ENCODE peak calls at places on chromosome 14, in seven cellular contexts. Q is H1, M is K562, J is SK-N-SH, R is GM12878, W is Panc1, T is HepG2. G is an unnamed sample.

GRCh38 chr14:71541271-71541670 is 391.0 kb upstream of the RGS6 start:
- DNase-seq in Q (no peak), M (no peak), J (no peak), R (no peak), W (no peak), T (no peak), G (no peak)

GRCh38 chr14:49621114-49621881 is 699 bp downstream of the MGAT2 start:
- DNase-seq in Q (no peak), M (peak), J (peak), R (no peak), W (no peak), T (no peak), G (no peak)

GRCh38 chr14:103151270-103151933 is 28.1 kb downstream of the TNFAIP2 start:
- DNase-seq in Q (no peak), M (no peak), J (peak), R (no peak), W (no peak), T (no peak), G (no peak)

GRCh38 chr14:103538291-103539055 is 9.5 kb downstream of the TRMT61A start:
- DNase-seq in Q (no peak), M (no peak), J (peak), R (no peak), W (no peak), T (no peak), G (no peak)

GRCh38 chr14:51644215-51644969 is 7.3 kb upstream of the FRMD6 start:
- DNase-seq in Q (no peak), M (no peak), J (no peak), R (no peak), W (no peak), T (no peak), G (no peak)

GRCh38 chr14:76948213-76948947 is 80.1 kb downstream of the IRF2BPL start:
- DNase-seq in Q (no peak), M (no peak), J (no peak), R (no peak), W (no peak), T (peak), G (no peak)

GRCh38 chr14:71324767-71325272 is 417.6 kb downstream of the PCNX1 start:
- DNase-seq in Q (no peak), M (peak), J (no peak), R (peak), W (no peak), T (no peak), G (no peak)

GRCh38 chr14:68286667-68287066 is 467.1 kb downstream of the RAD51B start:
- DNase-seq in Q (no peak), M (no peak), J (no peak), R (no peak), W (no peak), T (no peak), G (no peak)

GRCh38 chr14:69129264-69129880 is 23.5 kb downstream of the DCAF5 start:
- DNase-seq in Q (peak), M (peak), J (peak), R (no peak), W (peak), T (peak), G (peak)

GRCh38 chr14:69665596-69665995 is 54.2 kb downstream of the SUSD6 start:
- DNase-seq in Q (no peak), M (no peak), J (no peak), R (no peak), W (no peak), T (no peak), G (no peak)

GRCh38 chr14:101893759-101894158 is 70.6 kb upstream of the DYNC1H1 start:
- DNase-seq in Q (no peak), M (no peak), J (no peak), R (no peak), W (no peak), T (no peak), G (no peak)

GRCh38 chr14:49892301-49892635 is 614 bp upstream of the ARF6 start:
- DNase-seq in Q (no peak), M (peak), J (peak), R (peak), W (no peak), T (peak), G (no peak)

GRCh38 chr14:68589447-68590232 is 203.2 kb downstream of the ZFP36L1 start:
- DNase-seq in Q (no peak), M (no peak), J (peak), R (no peak), W (no peak), T (no peak), G (no peak)

GRCh38 chr14:52700701-52701172 is 5.4 kb upstream of the ERO1A start:
- DNase-seq in Q (no peak), M (no peak), J (no peak), R (no peak), W (no peak), T (peak), G (peak)

GRCh38 chr14:52553002-52553670 is 500 bp downstream of the GPR137C start:
- DNase-seq in Q (peak), M (peak), J (no peak), R (no peak), W (no peak), T (no peak), G (no peak)

GRCh38 chr14:76333664-76334063 is 42.3 kb upstream of the ESRRB start:
- DNase-seq in Q (no peak), M (no peak), J (no peak), R (no peak), W (no peak), T (no peak), G (no peak)

GRCh38 chr14:78310263-78310662 is 140.1 kb downstream of the NRXN3 start:
- DNase-seq in Q (no peak), M (no peak), J (no peak), R (no peak), W (no peak), T (no peak), G (no peak)

DNA sequence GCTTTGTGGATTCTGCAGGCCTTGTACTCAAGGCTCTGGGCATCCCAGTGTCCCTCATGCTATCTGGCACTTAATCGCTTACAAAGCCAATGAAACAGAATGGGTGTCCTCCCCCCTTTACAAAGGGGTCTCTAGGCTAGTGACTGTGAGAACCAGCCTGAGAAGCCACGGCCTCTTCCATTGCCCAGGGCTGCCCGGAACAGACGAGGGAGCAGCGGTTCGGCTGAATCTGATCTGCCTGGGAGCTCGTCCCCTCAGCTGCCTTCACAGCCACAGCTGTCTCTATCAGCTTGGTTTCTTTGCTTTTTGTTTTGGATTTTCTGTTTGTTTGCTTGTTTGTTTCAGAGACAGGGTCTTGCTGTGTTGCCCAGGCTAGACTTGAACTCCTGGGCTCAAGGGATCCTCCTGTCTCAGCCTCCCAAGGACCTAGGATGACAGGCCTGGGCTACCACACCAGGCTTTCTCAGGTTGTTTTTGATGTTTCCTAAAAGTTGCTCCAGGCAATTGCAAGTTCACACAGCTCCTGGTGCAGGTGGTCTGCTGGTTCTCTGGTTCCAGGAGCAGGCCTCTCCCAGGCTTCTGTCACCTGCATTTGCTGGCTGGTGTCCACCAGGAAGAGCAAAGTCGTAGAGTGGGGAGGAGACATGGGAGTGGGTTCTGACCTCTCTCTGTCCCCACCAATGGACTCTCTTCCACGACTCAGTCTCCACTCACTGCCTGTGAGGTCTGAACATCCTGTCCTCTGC is 10.9 kb upstream of the RIN3 start:
- DNase-seq in Q (no peak), M (no peak), J (no peak), R (no peak), W (no peak), T (no peak), G (no peak)
- TF ChIP-seq SIN3A in Q (no peak), M (no peak), J (no peak), R (no peak), W (no peak), T (no peak), G (no peak)

GRCh38 chr14:48473944-48474343 is 798.5 kb upstream of the MDGA2 start:
- DNase-seq in Q (no peak), M (no peak), J (no peak), R (no peak), W (no peak), T (no peak), G (no peak)
- TF ChIP-seq SIN3A in Q (no peak), M (no peak), J (no peak), R (no peak), W (no peak), T (no peak), G (no peak)

GRCh38 chr14:97113339-97113738 is 316.2 kb downstream of the VRK1 start:
- DNase-seq in Q (no peak), M (no peak), J (no peak), R (no peak), W (no peak), T (no peak), G (peak)

GRCh38 chr14:97116546-97116945 is 319.4 kb downstream of the VRK1 start:
- DNase-seq in Q (no peak), M (no peak), J (no peak), R (no peak), W (no peak), T (no peak), G (no peak)

GRCh38 chr14:97120204-97121120 is 323.3 kb downstream of the VRK1 start:
- DNase-seq in Q (no peak), M (no peak), J (no peak), R (peak), W (no peak), T (no peak), G (no peak)

DNA sequence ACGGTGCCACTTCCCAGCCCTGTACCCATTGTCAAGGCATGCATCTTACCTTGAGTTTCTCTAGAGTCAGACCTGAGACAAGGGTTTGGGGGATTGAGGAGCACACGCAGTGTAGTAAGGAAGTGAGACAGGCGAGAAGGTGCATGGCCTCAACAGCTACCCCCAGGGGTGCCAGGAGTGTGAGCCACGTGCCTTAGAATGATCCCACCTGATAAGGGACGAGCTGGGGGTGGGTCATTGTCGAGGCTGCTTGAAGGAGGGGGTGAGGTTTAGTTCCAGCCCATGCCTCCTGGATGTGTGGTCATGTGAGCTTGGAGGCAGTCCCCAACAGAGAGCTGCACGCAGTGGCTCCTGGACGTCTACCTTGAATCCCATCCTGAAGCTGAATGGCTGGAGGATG is 320.5 kb downstream of the VRK1 start:
- DNase-seq in Q (no peak), M (no peak), J (no peak), R (no peak), W (no peak), T (no peak), G (no peak)
- TF ChIP-seq SIN3A in Q (no peak), M (no peak), J (no peak), R (no peak), W (no peak), T (no peak), G (no peak)

GRCh38 chr14:65186951-65187350 is 84.6 kb upstream of the MAX start:
- DNase-seq in Q (no peak), M (no peak), J (no peak), R (no peak), W (no peak), T (no peak), G (no peak)

GRCh38 chr14:65184032-65184764 is 81.9 kb upstream of the MAX start:
- DNase-seq in Q (no peak), M (no peak), J (no peak), R (no peak), W (no peak), T (no peak), G (no peak)

GRCh38 chr14:65185859-65186258 is 83.5 kb upstream of the MAX start:
- DNase-seq in Q (no peak), M (no peak), J (no peak), R (no peak), W (no peak), T (no peak), G (no peak)

GRCh38 chr14:65190312-65190711 is 88.0 kb upstream of the MAX start:
- DNase-seq in Q (no peak), M (peak), J (no peak), R (no peak), W (no peak), T (no peak), G (no peak)

DNA sequence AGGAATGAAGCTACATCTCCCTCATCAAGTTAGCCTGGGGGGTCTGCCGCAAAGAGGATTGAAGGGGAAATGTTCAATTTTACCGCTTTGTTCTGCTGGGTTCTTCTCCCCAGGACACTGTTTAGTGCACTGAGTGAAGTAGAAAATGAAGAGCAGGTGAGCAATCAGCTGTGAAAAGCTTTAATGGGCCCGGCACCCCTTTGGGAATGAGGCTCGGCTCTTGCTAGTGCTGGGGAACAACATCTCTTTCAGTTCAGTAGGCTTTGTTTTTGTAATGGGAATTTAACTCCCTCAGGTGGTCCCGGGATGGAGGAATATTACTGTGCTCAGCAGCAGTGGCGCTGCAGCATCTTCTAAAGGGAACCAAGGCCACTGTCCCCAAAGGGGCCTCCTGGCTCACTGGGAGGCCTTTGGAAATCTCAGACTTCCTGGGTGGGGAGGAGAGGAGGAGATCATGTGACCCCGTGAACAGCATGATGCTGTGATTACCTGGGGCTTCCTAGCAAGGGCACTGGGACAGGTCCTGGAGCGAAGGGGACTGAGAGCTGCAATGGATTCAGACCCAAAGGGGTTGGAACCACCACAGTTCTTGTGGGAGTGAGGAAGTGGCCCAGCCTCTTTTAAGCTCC is 85.2 kb upstream of the MAX start:
- DNase-seq in Q (no peak), M (no peak), J (no peak), R (no peak), W (no peak), T (no peak), G (no peak)
- TF ChIP-seq SIN3A in Q (no peak), M (no peak), J (no peak), R (no peak), W (no peak), T (no peak), G (no peak)

GRCh38 chr14:59664741-59665140 is 88.1 kb upstream of the CCDC175 start:
- DNase-seq in Q (no peak), M (no peak), J (no peak), R (no peak), W (no peak), T (no peak), G (no peak)
- TF ChIP-seq SIN3A in Q (no peak), M (no peak), J (no peak), R (no peak), W (no peak), T (no peak), G (no peak)

GRCh38 chr14:100747021-100747586 is 20.4 kb downstream of the DLK1 start:
- DNase-seq in Q (no peak), M (no peak), J (no peak), R (no peak), W (peak), T (peak), G (peak)
- TF ChIP-seq SIN3A in Q (no peak), M (no peak), J (no peak), R (no peak), W (no peak), T (no peak), G (no peak)

GRCh38 chr14:33014710-33015109 is 76.0 kb downstream of the NPAS3 start:
- DNase-seq in Q (no peak), M (no peak), J (no peak), R (no peak), W (no peak), T (no peak), G (no peak)
- TF ChIP-seq SIN3A in Q (no peak), M (no peak), J (no peak), R (no peak), W (no peak), T (no peak), G (no peak)

GRCh38 chr14:60734465-60735242 is at the start of gene MNAT1:
- DNase-seq in Q (peak), M (peak), J (peak), R (peak), W (peak), T (peak), G (peak)

GRCh38 chr14:60738843-60739508 is 4.4 kb downstream of the MNAT1 start:
- DNase-seq in Q (no peak), M (no peak), J (no peak), R (no peak), W (no peak), T (no peak), G (no peak)

GRCh38 chr14:60732840-60733483 is 1.6 kb upstream of the MNAT1 start:
- DNase-seq in Q (no peak), M (no peak), J (no peak), R (no peak), W (no peak), T (no peak), G (no peak)

DNA sequence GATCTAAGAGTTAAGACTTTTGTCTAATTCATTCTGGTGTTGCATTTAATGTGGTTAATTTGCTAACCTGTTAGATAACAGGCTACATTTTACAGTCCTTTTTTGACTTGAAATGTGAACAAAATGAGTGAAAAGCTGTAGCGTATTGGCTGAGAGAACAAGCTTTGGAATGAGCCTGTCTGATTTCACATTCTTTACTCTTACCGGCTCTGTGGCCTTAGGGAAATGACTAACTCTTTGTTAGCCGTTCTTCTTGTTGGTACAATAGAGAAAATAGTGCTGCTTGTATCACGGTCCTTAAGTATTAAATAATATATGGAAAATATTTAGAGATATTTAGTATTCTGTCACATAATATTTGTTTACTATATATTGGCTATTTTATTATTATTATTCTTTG is 1.9 kb downstream of the MNAT1 start:
- DNase-seq in Q (no peak), M (no peak), J (no peak), R (no peak), W (no peak), T (peak), G (no peak)
- TF ChIP-seq SIN3A in Q (no peak), M (no peak), J (no peak), R (no peak), W (no peak), T (no peak), G (no peak)

GRCh38 chr14:92353447-92353846 is 30.5 kb downstream of the SLC24A4 start:
- DNase-seq in Q (no peak), M (no peak), J (no peak), R (no peak), W (no peak), T (no peak), G (no peak)

GRCh38 chr14:92348154-92348553 is 25.2 kb downstream of the SLC24A4 start:
- DNase-seq in Q (no peak), M (no peak), J (no peak), R (no peak), W (no peak), T (peak), G (no peak)

GRCh38 chr14:92351750-92352149 is 28.8 kb downstream of the SLC24A4 start:
- DNase-seq in Q (no peak), M (no peak), J (no peak), R (no peak), W (no peak), T (no peak), G (no peak)

GRCh38 chr14:92356677-92357076 is 33.7 kb downstream of the SLC24A4 start:
- DNase-seq in Q (no peak), M (no peak), J (no peak), R (no peak), W (no peak), T (no peak), G (no peak)

GRCh38 chr14:92352158-92352985 is 29.4 kb downstream of the SLC24A4 start:
- DNase-seq in Q (peak), M (peak), J (no peak), R (no peak), W (no peak), T (peak), G (peak)
- TF ChIP-seq SIN3A in Q (no peak), M (no peak), J (no peak), R (no peak), W (no peak), T (no peak), G (no peak)

G was measured in HCT116.